ENCODE peak calls at places on chromosomes 7 and 10, in eight cellular contexts. I is GM23338, A is fibroblast of mammary gland, X is tibial artery, T is spleen, B is OCI-LY7, Y is cardiac fibroblast, R is ovary. F is an unnamed sample.

GRCh38 chr7:127317447-127317961 is 64.8 kb upstream of the GRM8 start:
- DNase-seq in I (no peak), A (peak), X (no peak), T (no peak), B (no peak), Y (peak), R (no peak), F (no peak)

GRCh38 chr10:6665847-6666246 is 85.8 kb upstream of the PRKCQ start:
- DNase-seq in I (no peak), A (no peak), X (no peak), T (no peak), B (peak), Y (no peak), R (no peak), F (no peak)

GRCh38 chr7:2873686-2874551 is 29.8 kb upstream of the GNA12 start:
- DNase-seq in I (peak), A (peak), X (no peak), T (no peak), B (peak), Y (peak), R (no peak), F (no peak)

GRCh38 chr7:155369-156000 is 36.9 kb upstream of the FAM20C start:
- DNase-seq in I (no peak), A (no peak), X (no peak), T (peak), B (no peak), Y (peak), R (peak), F (peak)

GRCh38 chr7:801940-802364 is 30.3 kb upstream of the SUN1 start:
- DNase-seq in I (no peak), A (no peak), X (peak), T (peak), B (no peak), Y (no peak), R (peak), F (peak)

GRCh38 chr7:106281919-106282318 is 2.9 kb downstream of the NAMPT start:
- DNase-seq in I (no peak), A (no peak), X (no peak), T (no peak), B (no peak), Y (no peak), R (no peak), F (no peak)

GRCh38 chr10:107616463-107617131 is 452.1 kb upstream of the SORCS1 start:
- DNase-seq in I (no peak), A (peak), X (no peak), T (no peak), B (no peak), Y (peak), R (no peak), F (no peak)

GRCh38 chr10:122980209-122981065 is at the start of gene PSTK:
- DNase-seq in I (peak), A (peak), X (peak), T (peak), B (peak), Y (peak), R (peak), F (peak)

GRCh38 chr7:151859111-151859947 is 17.6 kb downstream of the PRKAG2 start:
- DNase-seq in I (no peak), A (no peak), X (no peak), T (no peak), B (no peak), Y (no peak), R (no peak), F (peak)

GRCh38 chr7:6654113-6654841 is 17.2 kb downstream of the ZNF316 start:
- DNase-seq in I (no peak), A (no peak), X (no peak), T (no peak), B (no peak), Y (no peak), R (peak), F (peak)

GRCh38 chr7:126958367-126958766 is 294.4 kb downstream of the GRM8 start:
- DNase-seq in I (no peak), A (no peak), X (no peak), T (no peak), B (no peak), Y (no peak), R (no peak), F (no peak)

GRCh38 chr7:5435291-5436002 is 11.8 kb upstream of the TNRC18 start:
- DNase-seq in I (no peak), A (no peak), X (no peak), T (no peak), B (peak), Y (no peak), R (no peak), F (no peak)

GRCh38 chr10:123746016-123746415 is 79.9 kb downstream of the GPR26 start:
- DNase-seq in I (no peak), A (no peak), X (no peak), T (no peak), B (no peak), Y (no peak), R (no peak), F (no peak)

GRCh38 chr7:100366411-100367250 is 6.7 kb upstream of the PILRA start:
- DNase-seq in I (no peak), A (no peak), X (no peak), T (peak), B (no peak), Y (no peak), R (no peak), F (no peak)

GRCh38 chr10:69278446-69278963 is at the start of gene HK1:
- DNase-seq in I (peak), A (peak), X (peak), T (no peak), B (no peak), Y (peak), R (no peak), F (no peak)

DNA sequence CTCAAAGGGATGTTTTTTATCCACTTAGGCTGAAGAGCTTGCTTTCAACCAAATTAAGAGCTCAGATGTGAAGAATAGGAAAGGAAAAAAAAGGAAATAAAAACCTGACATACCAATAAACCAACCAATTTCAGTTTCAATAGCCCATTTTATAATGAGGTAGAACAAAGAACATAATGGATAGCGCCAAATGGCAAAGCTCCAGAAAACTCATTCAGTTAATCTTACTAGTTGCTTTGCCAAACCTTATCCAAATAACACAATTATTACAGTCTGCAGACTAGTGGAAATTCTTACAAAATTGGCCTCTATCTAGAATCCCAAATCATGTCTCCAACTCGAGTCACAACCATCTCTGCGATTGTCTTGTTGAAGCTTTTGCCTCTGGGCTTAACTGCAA is 337.0 kb downstream of the CRPPA start:
- DNase-seq in I (no peak), A (peak), X (no peak), T (no peak), B (no peak), Y (peak), R (no peak), F (no peak)
- H3K4me3 ChIP-seq in I (no peak), A (no peak), X (no peak), T (no peak), B (no peak), Y (no peak), R (no peak), F (no peak)

GRCh38 chr7:137538361-137538762 is 194.8 kb upstream of the PTN start:
- DNase-seq in I (no peak), A (peak), X (no peak), T (no peak), B (no peak), Y (peak), R (no peak), F (no peak)
- H3K4me3 ChIP-seq in I (no peak), A (no peak), X (no peak), T (no peak), B (no peak), Y (no peak), R (no peak), F (no peak)

GRCh38 chr10:72693599-72693915 is 1.6 kb downstream of the MCU start:
- DNase-seq in I (no peak), A (no peak), X (no peak), T (no peak), B (no peak), Y (no peak), R (no peak), F (no peak)
- H3K4me3 ChIP-seq in I (peak), A (peak), X (peak), T (peak), B (peak), Y (peak), R (peak), F (peak)

DNA sequence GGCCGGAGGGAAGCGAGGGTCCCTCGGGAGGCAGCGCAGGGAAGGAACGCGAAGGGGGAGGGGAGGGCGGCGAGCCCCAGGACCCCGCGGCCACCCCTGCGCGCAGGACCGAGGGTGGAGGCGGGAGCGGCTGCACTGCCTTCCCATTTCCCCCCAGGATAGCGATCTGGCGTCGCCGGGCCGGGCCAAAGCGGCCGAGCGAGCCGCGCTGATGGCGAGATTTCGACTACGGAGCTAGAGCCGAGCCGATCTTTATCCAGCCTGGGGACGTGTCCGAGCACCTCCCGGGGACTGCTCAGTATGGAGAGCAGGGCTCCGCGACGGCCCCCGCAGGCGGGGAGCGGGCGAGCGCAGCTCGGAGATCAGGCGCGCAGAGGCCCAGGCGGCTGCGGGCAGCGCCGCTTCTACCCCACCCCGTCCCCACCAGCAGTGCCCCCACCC is 590 bp upstream of the CRTAC1 start:
- DNase-seq in I (peak), A (no peak), X (no peak), T (no peak), B (no peak), Y (no peak), R (peak), F (peak)
- H3K4me3 ChIP-seq in I (peak), A (no peak), X (peak), T (peak), B (no peak), Y (no peak), R (peak), F (peak)

GRCh38 chr10:49761789-49762565 is at the start of gene OGDHL:
- DNase-seq in I (peak), A (peak), X (peak), T (peak), B (peak), Y (peak), R (peak), F (no peak)

GRCh38 chr10:49759787-49760551 is 2.2 kb downstream of the OGDHL start:
- DNase-seq in I (peak), A (no peak), X (no peak), T (peak), B (no peak), Y (no peak), R (no peak), F (no peak)

GRCh38 chr10:49761201-49761788 is 828 bp downstream of the OGDHL start:
- DNase-seq in I (peak), A (no peak), X (no peak), T (no peak), B (no peak), Y (no peak), R (no peak), F (no peak)

GRCh38 chr10:49760789-49761188 is 1.3 kb downstream of the OGDHL start:
- DNase-seq in I (no peak), A (no peak), X (no peak), T (peak), B (no peak), Y (no peak), R (no peak), F (no peak)

GRCh38 chr10:49762566-49762877 is 399 bp upstream of the OGDHL start:
- DNase-seq in I (no peak), A (no peak), X (no peak), T (no peak), B (no peak), Y (no peak), R (no peak), F (no peak)
- H3K4me3 ChIP-seq in I (peak), A (no peak), X (peak), T (peak), B (peak), Y (no peak), R (peak), F (peak)

GRCh38 chr7:27201231-27202017 is 1.5 kb upstream of the HOXA13 start:
- DNase-seq in I (no peak), A (no peak), X (no peak), T (peak), B (peak), Y (no peak), R (no peak), F (no peak)
- H3K4me3 ChIP-seq in I (peak), A (no peak), X (no peak), T (no peak), B (peak), Y (no peak), R (no peak), F (no peak)

DNA sequence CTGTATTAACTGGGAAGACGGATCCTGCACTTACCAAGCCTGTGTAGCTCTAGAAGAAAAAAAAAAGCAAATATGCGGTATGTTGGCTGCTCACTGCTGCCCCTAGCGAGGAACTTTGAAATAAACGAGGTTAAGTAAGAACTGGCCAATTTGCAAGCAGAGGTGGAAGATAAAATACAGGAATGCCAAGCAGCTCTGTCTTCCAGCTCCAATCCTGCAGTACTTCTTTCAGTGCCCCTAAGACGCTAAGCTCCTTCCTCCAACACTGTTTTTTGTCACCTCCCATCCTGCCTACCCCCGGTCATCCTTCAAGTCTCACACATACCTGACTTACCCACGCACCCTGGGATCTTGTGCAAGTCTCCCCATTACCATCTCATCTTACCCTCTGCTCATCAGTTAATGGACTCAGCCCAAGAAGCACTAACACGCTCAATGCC is 814 bp downstream of the C10orf143 start:
- DNase-seq in I (peak), A (peak), X (peak), T (no peak), B (peak), Y (peak), R (peak), F (no peak)
- H3K4me3 ChIP-seq in I (peak), A (peak), X (peak), T (peak), B (peak), Y (peak), R (peak), F (peak)

GRCh38 chr7:28571405-28571804 is 159.1 kb downstream of the CREB5 start:
- DNase-seq in I (no peak), A (no peak), X (no peak), T (no peak), B (no peak), Y (no peak), R (no peak), F (no peak)
- H3K4me3 ChIP-seq in I (no peak), A (no peak), X (no peak), T (no peak), B (peak), Y (no peak), R (no peak), F (no peak)

GRCh38 chr10:58479016-58479415 is 33.7 kb upstream of the BICC1 start:
- DNase-seq in I (no peak), A (no peak), X (no peak), T (no peak), B (no peak), Y (no peak), R (no peak), F (no peak)

GRCh38 chr10:58473966-58474365 is 38.7 kb upstream of the BICC1 start:
- DNase-seq in I (no peak), A (peak), X (no peak), T (no peak), B (no peak), Y (peak), R (no peak), F (no peak)

GRCh38 chr10:58477122-58477521 is 35.5 kb upstream of the BICC1 start:
- DNase-seq in I (peak), A (peak), X (peak), T (no peak), B (no peak), Y (peak), R (peak), F (peak)

GRCh38 chr10:58477902-58478301 is 34.8 kb upstream of the BICC1 start:
- DNase-seq in I (peak), A (no peak), X (no peak), T (no peak), B (no peak), Y (no peak), R (no peak), F (no peak)

DNA sequence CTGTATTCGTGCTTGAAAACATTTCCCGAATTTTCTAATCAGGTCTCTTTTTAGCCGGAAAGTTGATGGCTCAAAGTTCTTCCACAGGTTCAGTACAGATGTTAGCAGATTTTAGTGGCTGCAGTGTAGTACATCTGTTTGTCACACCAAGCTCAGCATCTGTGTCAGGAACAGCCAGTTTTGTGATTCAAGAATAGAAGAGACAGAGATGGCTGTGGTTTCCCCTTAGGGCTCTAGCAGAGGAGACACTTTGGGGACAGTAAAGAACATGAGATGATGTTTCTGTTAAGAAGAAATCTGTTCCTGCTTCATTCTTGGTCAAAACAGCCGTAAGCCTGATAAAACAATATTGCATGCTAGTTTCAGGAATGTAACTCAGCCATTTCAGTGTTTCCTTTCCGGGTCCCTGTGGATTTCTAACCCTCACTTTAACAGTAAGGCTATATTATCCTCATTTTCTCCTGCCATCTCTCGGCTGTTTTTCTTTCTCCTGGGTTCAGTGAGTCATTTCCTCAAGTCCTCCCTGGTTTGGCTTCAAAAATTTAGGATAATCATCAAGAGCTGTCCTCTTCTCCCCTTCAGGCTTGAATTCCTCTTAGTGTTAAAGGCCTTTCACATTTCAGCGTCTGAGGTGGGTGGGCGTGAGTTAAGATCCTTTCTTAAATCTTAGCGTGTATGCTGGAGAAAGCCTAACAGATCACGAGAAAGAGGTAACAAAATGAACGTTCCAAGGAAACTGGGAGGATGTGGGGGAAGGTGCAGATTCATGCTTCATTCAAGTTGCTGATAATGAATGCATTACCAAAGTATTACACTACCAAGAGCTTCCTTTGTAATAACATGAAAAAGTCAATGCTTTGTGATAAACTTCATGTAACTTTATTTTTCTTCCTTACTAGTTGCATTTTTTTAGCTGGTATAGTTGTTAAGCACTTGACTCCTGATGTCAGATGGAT is 37.1 kb upstream of the BICC1 start:
- DNase-seq in I (no peak), A (peak), X (no peak), T (no peak), B (no peak), Y (peak), R (no peak), F (no peak)
- H3K4me3 ChIP-seq in I (no peak), A (peak), X (peak), T (no peak), B (no peak), Y (peak), R (no peak), F (peak)